ENCODE peak calls at places on chromosomes 12 and 14, in ten cellular contexts. H is lower leg skin, K is vagina, W is MM.1S, G is fibroblast of lung, Y is Panc1, Z is ascending aorta, J is GM20000, P is ovary, I is psoas muscle. L is an unnamed sample.

GRCh38 chr12:131003036-131003435 is 49.3 kb downstream of the ADGRD1 start:
- DNase-seq in H (no peak), K (no peak), W (no peak), G (no peak), Y (no peak), Z (no peak), J (no peak), P (no peak), I (no peak), L (no peak)

GRCh38 chr14:50520947-50521815 is 11.2 kb downstream of the MAP4K5 start:
- DNase-seq in H (peak), K (no peak), W (no peak), G (peak), Y (peak), Z (no peak), J (peak), P (no peak), I (no peak), L (no peak)

GRCh38 chr12:53872367-53872766 is 66.3 kb upstream of the HOXC13 start:
- DNase-seq in H (no peak), K (no peak), W (peak), G (no peak), Y (no peak), Z (no peak), J (no peak), P (no peak), I (no peak), L (no peak)

GRCh38 chr12:113082486-113083148 is 26.1 kb downstream of the DTX1 start:
- DNase-seq in H (no peak), K (no peak), W (peak), G (no peak), Y (no peak), Z (no peak), J (peak), P (no peak), I (no peak), L (no peak)

GRCh38 chr12:125038976-125039625 is 26.1 kb upstream of the AACS start:
- DNase-seq in H (no peak), K (no peak), W (no peak), G (no peak), Y (no peak), Z (no peak), J (no peak), P (no peak), I (no peak), L (no peak)

GRCh38 chr12:105467710-105468366 is 137.3 kb downstream of the C12orf75 start:
- DNase-seq in H (no peak), K (no peak), W (no peak), G (no peak), Y (no peak), Z (no peak), J (no peak), P (no peak), I (no peak), L (no peak)

GRCh38 chr12:97132270-97132669 is 225.2 kb downstream of the NEDD1 start:
- DNase-seq in H (no peak), K (no peak), W (no peak), G (no peak), Y (no peak), Z (no peak), J (no peak), P (no peak), I (no peak), L (no peak)

GRCh38 chr12:1779783-1780182 is 40.6 kb upstream of the LRTM2 start:
- DNase-seq in H (no peak), K (no peak), W (no peak), G (peak), Y (no peak), Z (no peak), J (no peak), P (no peak), I (no peak), L (no peak)

GRCh38 chr14:50340945-50341344 is 28.8 kb downstream of the DMAC2L start:
- DNase-seq in H (no peak), K (no peak), W (no peak), G (no peak), Y (no peak), Z (no peak), J (no peak), P (no peak), I (no peak), L (no peak)

GRCh38 chr12:101570022-101570421 is 24.7 kb upstream of the MYBPC1 start:
- DNase-seq in H (no peak), K (no peak), W (peak), G (peak), Y (no peak), Z (no peak), J (peak), P (no peak), I (no peak), L (no peak)

GRCh38 chr14:46054526-46054925 is 597.1 kb downstream of the RPL10L start:
- DNase-seq in H (no peak), K (no peak), W (no peak), G (peak), Y (no peak), Z (no peak), J (no peak), P (no peak), I (no peak), L (no peak)

GRCh38 chr14:28783593-28784143 is 17.1 kb downstream of the FOXG1 start:
- DNase-seq in H (no peak), K (no peak), W (no peak), G (no peak), Y (no peak), Z (no peak), J (no peak), P (no peak), I (no peak), L (no peak)

GRCh38 chr12:123973552-123974341 is 732 bp downstream of the ZNF664 start:
- DNase-seq in H (no peak), K (no peak), W (no peak), G (no peak), Y (no peak), Z (peak), J (peak), P (peak), I (peak), L (peak)

GRCh38 chr14:91573894-91574837 is 64.1 kb upstream of the PPP4R3A start:
- DNase-seq in H (peak), K (no peak), W (peak), G (peak), Y (no peak), Z (peak), J (peak), P (peak), I (peak), L (no peak)

GRCh38 chr12:9349888-9350885 is 142.0 kb upstream of the PZP start:
- DNase-seq in H (no peak), K (no peak), W (no peak), G (no peak), Y (no peak), Z (no peak), J (no peak), P (no peak), I (no peak), L (no peak)

GRCh38 chr14:96194657-96195431 is 9.8 kb upstream of the BDKRB2 start:
- DNase-seq in H (no peak), K (no peak), W (no peak), G (no peak), Y (no peak), Z (no peak), J (peak), P (no peak), I (no peak), L (no peak)

GRCh38 chr14:58491593-58491992 is 64.1 kb downstream of the KIAA0586 start:
- DNase-seq in H (no peak), K (no peak), W (no peak), G (peak), Y (no peak), Z (no peak), J (no peak), P (no peak), I (no peak), L (no peak)

GRCh38 chr12:108761226-108761625 is 29.9 kb upstream of the CORO1C start:
- DNase-seq in H (no peak), K (no peak), W (no peak), G (no peak), Y (no peak), Z (no peak), J (no peak), P (no peak), I (peak), L (no peak)

GRCh38 chr14:58663494-58664111 is 25.8 kb downstream of the DACT1 start:
- DNase-seq in H (no peak), K (no peak), W (no peak), G (peak), Y (no peak), Z (no peak), J (no peak), P (no peak), I (no peak), L (no peak)

GRCh38 chr12:85413266-85413665 is 133.2 kb downstream of the ALX1 start:
- DNase-seq in H (no peak), K (no peak), W (no peak), G (no peak), Y (no peak), Z (no peak), J (no peak), P (no peak), I (no peak), L (no peak)

GRCh38 chr12:32158525-32158924 is 51.9 kb downstream of the BICD1 start:
- DNase-seq in H (no peak), K (no peak), W (no peak), G (no peak), Y (no peak), Z (no peak), J (no peak), P (no peak), I (no peak), L (no peak)

DNA sequence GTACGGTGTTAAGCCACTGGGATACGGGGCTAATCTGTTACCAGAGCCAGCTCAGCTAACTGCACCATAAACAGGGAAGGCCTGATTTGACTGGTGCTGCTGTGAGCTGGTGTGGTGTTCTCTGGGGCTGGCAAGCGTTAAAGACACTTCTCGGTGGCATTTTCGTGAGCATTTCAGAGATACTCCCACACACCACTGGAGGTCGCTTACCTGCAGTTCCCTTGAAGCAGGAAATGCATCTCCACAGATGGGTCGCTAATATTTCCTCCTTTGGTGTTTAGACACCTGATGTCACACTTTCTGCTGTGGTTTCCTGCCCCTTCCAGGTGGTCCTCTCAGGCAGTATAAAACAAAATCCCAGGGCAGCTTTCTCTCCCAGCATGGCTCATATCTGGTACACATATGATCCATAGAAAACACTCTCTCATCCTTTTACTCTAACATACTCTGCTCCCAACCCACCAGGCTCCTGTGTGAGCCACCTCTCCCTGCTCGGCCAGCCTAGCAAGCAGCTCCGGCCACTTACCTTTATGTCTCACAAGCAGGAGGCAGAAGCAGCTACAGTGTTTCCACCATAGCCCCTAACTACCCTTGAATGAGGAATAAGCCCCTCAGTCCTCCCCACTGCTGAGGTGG is 129.9 kb upstream of the GRIN2B start:
- DNase-seq in H (no peak), K (no peak), W (peak), G (no peak), Y (peak), Z (no peak), J (peak), P (no peak), I (no peak), L (no peak)
- TF ChIP-seq CTCF in H (no peak), K (no peak), W (peak), G (no peak), Y (peak), Z (no peak), J (peak), P (no peak), I (no peak), L (no peak)

DNA sequence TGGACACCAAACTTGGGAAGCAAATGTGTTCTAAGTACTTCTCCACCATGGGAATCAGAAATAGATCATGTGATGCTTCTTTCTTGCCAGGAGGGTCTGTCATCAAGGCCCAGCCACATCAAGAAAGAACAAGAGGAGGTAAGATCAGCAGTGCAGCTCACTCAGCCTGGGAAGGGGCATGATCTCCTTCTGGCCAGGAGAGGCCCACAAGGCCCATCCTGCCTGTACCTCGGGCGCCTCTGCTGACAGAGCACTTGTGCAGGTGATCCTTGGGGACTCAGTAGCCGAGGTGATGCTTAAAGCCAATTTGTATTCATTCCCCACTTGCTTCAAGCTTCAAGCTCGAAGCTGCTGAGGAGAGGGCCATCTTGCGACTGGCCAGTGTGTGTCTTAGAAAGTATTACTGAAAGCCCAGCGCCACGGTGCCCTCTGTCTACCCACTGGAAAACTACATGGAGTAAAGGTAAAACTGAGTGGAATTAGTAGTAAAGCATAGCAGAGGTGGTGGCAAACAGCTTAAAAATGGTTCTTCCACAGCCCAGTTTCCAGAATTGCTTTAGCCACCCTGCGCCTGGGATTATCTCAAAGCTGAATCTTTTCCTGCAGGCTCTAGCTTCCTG is 26.2 kb downstream of the RTRAF start:
- DNase-seq in H (no peak), K (no peak), W (no peak), G (no peak), Y (no peak), Z (no peak), J (no peak), P (no peak), I (no peak), L (no peak)
- TF ChIP-seq CTCF in H (no peak), K (no peak), W (no peak), G (peak), Y (peak), Z (peak), J (no peak), P (no peak), I (no peak), L (no peak)

GRCh38 chr14:93903342-93904184 is 23.6 kb upstream of the FAM181A start:
- DNase-seq in H (no peak), K (no peak), W (no peak), G (no peak), Y (no peak), Z (no peak), J (no peak), P (no peak), I (no peak), L (peak)
- TF ChIP-seq CTCF in H (no peak), K (no peak), W (peak), G (no peak), Y (peak), Z (no peak), J (no peak), P (no peak), I (peak), L (no peak)

DNA sequence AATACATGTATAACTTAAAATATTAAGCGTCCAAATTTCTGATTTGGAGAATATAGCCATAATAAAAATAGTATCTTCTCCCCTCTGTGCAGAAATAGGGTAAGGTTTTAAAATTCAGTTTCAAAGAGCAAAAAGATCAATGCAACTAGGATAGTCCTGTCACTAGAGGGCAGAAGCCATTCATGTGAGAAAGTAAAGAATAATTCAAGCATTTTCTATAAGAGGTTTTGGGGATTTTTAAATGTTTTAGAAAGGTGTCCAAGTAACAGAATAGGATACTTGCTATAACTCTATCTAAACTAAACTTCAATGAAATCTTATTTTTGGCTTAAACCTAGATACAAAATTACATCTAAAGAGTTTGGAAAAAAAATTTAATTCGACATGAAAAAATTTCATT is 50.3 kb downstream of the ADAMTS20 start:
- DNase-seq in H (no peak), K (no peak), W (peak), G (peak), Y (no peak), Z (no peak), J (peak), P (no peak), I (no peak), L (no peak)
- TF ChIP-seq CTCF in H (no peak), K (no peak), W (peak), G (peak), Y (peak), Z (no peak), J (no peak), P (no peak), I (no peak), L (no peak)

DNA sequence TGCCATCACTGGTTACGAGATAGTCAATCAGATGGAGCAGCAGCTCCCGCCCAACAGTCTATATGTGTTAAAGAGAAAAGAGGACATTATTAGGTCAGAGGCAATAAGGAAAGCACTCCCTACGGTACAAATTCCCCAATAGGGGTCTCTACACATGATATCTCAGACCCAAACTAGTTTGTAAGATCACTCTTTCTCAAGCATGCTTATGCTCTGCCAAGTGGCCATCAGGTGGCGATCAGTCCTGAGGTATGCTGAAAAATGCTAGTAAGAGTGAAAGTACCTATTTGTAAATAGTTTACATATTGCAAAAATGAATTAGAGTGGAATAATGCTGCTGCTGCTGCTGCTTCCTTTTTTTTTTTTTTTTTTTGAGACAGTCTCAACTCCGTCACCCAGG is 61.1 kb downstream of the CPM start:
- DNase-seq in H (no peak), K (no peak), W (no peak), G (no peak), Y (no peak), Z (no peak), J (peak), P (no peak), I (no peak), L (no peak)
- TF ChIP-seq CTCF in H (no peak), K (no peak), W (peak), G (no peak), Y (peak), Z (no peak), J (peak), P (no peak), I (no peak), L (no peak)

DNA sequence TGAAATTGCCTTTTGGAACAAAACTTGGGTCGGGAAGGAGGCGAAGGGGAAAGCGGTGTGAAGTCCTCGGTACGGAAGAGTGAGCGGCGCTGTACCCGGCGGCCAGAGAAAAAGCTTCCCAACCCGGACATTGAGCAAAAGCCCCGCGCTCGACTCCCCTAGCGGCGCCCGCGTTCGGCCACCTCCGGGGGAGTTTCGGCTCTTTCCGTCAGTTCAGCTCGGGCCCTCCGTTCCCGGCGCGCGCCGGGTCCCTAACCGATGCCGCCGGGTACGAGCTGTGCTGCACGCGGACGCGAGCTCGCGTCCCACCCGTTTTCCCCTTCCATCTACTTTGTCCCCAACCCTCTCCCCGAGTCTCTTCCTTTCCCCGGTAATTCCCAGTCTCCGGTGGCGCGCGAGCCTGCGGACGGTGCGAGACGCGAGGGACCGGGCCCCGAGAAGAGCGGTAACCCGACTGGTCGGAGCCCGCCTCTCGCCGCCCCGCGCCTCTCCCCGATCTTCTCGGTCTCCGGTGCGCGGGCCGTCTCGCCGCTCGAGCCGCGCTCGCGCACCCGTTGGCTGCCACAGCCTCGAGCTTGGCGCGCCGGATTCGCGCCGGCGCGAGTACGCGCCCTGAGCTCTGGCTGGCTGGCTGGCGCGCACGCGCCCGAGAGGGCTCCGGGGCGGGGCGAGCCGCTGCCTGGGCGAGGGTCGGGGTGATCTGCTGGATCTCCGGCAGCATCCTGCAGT is 446 bp upstream of the SPATS2 start:
- DNase-seq in H (peak), K (no peak), W (peak), G (peak), Y (no peak), Z (peak), J (peak), P (peak), I (peak), L (peak)
- TF ChIP-seq CTCF in H (no peak), K (no peak), W (peak), G (no peak), Y (peak), Z (peak), J (no peak), P (peak), I (peak), L (peak)

GRCh38 chr12:64412458-64412857 is 8.3 kb downstream of the XPOT start:
- DNase-seq in H (no peak), K (no peak), W (no peak), G (no peak), Y (no peak), Z (no peak), J (no peak), P (no peak), I (no peak), L (no peak)

GRCh38 chr12:64403708-64404469 is at the start of gene XPOT:
- DNase-seq in H (peak), K (no peak), W (peak), G (peak), Y (peak), Z (peak), J (peak), P (peak), I (peak), L (peak)

GRCh38 chr12:64404470-64405446 is 566 bp downstream of the XPOT start:
- DNase-seq in H (peak), K (no peak), W (peak), G (peak), Y (no peak), Z (peak), J (peak), P (no peak), I (no peak), L (no peak)

GRCh38 chr12:64411427-64411826 is 7.2 kb downstream of the XPOT start:
- DNase-seq in H (no peak), K (no peak), W (no peak), G (no peak), Y (no peak), Z (no peak), J (no peak), P (no peak), I (no peak), L (no peak)

GRCh38 chr12:64407342-64408223 is 3.4 kb downstream of the XPOT start:
- DNase-seq in H (no peak), K (no peak), W (no peak), G (no peak), Y (no peak), Z (no peak), J (no peak), P (no peak), I (no peak), L (no peak)
- TF ChIP-seq CTCF in H (no peak), K (no peak), W (no peak), G (no peak), Y (no peak), Z (no peak), J (no peak), P (no peak), I (no peak), L (no peak)

DNA sequence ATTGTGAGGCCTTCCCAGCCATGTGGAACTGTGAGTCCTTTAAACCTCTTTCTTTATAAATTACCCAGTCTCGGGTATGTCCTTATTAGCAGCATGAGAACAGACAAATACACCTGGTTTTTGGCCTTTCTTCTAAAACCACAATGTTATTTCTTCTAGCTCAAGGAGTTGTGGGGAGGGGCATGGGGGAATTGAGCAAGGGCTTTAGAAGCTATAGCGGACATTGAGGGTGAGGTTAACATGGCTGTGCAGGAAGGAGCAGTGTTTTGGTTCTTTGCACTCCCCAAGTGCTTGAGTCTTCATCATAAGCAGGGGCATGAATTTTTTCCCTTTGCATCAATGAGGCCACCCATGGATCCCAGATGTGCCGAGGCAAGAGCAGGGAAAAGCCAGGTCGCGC is 86.8 kb downstream of the SPRING1 start:
- DNase-seq in H (no peak), K (no peak), W (no peak), G (no peak), Y (no peak), Z (no peak), J (no peak), P (no peak), I (no peak), L (no peak)
- TF ChIP-seq CTCF in H (no peak), K (no peak), W (no peak), G (no peak), Y (no peak), Z (no peak), J (no peak), P (no peak), I (no peak), L (no peak)